ENCODE peak calls at places on chromosomes 4 and X, in nine cellular contexts. P is upper lobe of left lung, E is stomach, K is endothelial cell of umbilical vein, U is breast epithelium, X is suprapubic skin, V is sigmoid colon, M is HCT116, R is GM12878. B is an unnamed sample.

GRCh38 chrX:9642270-9642995 is 123.2 kb downstream of the GPR143 start:
- DNase-seq in X (no peak), M (no peak), P (no peak), K (no peak), U (no peak), V (no peak), R (no peak), E (no peak), B (no peak)

GRCh38 chrX:40095588-40096394 is 2.0 kb downstream of the BCOR start:
- DNase-seq in K (peak), P (no peak), U (no peak), X (no peak), E (no peak), M (no peak), V (no peak), R (no peak), B (no peak)

GRCh38 chrX:49761481-49761880 is 65.7 kb upstream of the PAGE1 start:
- DNase-seq in K (peak), M (no peak), V (no peak), R (no peak), P (no peak), U (no peak), E (no peak), X (no peak), B (no peak)

GRCh38 chr4:119244832-119245231 is 32.3 kb downstream of the USP53 start:
- DNase-seq in E (no peak), X (no peak), M (no peak), U (no peak), K (peak), V (no peak), P (no peak), R (no peak), B (no peak)

GRCh38 chr4:31272662-31273061 is 552.5 kb downstream of the PCDH7 start:
- DNase-seq in U (no peak), P (no peak), E (no peak), V (no peak), M (no peak), K (no peak), R (no peak), X (no peak), B (no peak)

GRCh38 chr4:175424111-175424510 is 388.0 kb downstream of the GPM6A start:
- DNase-seq in U (no peak), X (no peak), M (no peak), R (no peak), P (no peak), V (no peak), E (no peak), K (no peak), B (no peak)

GRCh38 chrX:3262906-3263305 is 83.5 kb downstream of the MXRA5 start:
- DNase-seq in E (no peak), U (no peak), M (peak), P (no peak), K (peak), V (no peak), X (no peak), R (no peak), B (no peak)

GRCh38 chrX:2662586-2662985 is 28.5 kb upstream of the CD99 start:
- DNase-seq in V (no peak), K (peak), E (no peak), M (no peak), P (no peak), U (no peak), X (no peak), R (no peak), B (no peak)

GRCh38 chr4:38150021-38150671 is 189.9 kb downstream of the PTTG2 start:
- DNase-seq in V (no peak), X (peak), R (no peak), P (no peak), M (no peak), K (no peak), E (no peak), U (no peak), B (no peak)

GRCh38 chrX:13868481-13869040 is 51.7 kb upstream of the GPM6B start:
- DNase-seq in V (no peak), K (no peak), P (no peak), X (no peak), U (no peak), M (no peak), R (no peak), E (no peak), B (no peak)

GRCh38 chr4:59002148-59002547 is 1892.0 kb upstream of the IGFBP7 start:
- DNase-seq in U (no peak), R (no peak), K (no peak), V (no peak), P (no peak), X (no peak), M (no peak), E (no peak), B (no peak)

GRCh38 chr4:70902577-70903281 is 560 bp downstream of the MOB1B start:
- DNase-seq in U (no peak), K (peak), M (no peak), V (no peak), R (no peak), E (no peak), X (no peak), P (peak), B (no peak)

GRCh38 chr4:70903282-70903603 is 1.1 kb downstream of the MOB1B start:
- DNase-seq in V (no peak), M (no peak), U (no peak), R (no peak), K (peak), E (no peak), X (no peak), P (no peak), B (no peak)

GRCh38 chr4:70901607-70901983 is 574 bp upstream of the MOB1B start:
- DNase-seq in K (no peak), M (no peak), P (no peak), V (no peak), E (no peak), U (no peak), X (no peak), R (no peak), B (no peak)

GRCh38 chr4:70901984-70902576 is at the start of gene MOB1B:
- DNase-seq in V (peak), U (peak), K (peak), M (peak), P (peak), X (peak), E (peak), R (peak), B (peak)
- TF ChIP-seq POLR2A in V (no peak), U (no peak), K (peak), M (peak), P (no peak), X (no peak), E (no peak), R (peak), B (peak)

GRCh38 chrX:149541521-149542047 is 772 bp downstream of the EOLA1 start:
- DNase-seq in X (no peak), V (no peak), P (no peak), M (no peak), R (no peak), E (no peak), U (no peak), K (no peak), B (no peak)
- H3K27ac ChIP-seq in X (peak), V (peak), P (peak), M (peak), R (peak), E (peak), U (peak), K (no peak), B (peak)

GRCh38 chr4:129322947-129323346 is 227.0 kb downstream of the C4orf33 start:
- DNase-seq in K (no peak), V (no peak), E (no peak), X (no peak), P (no peak), M (no peak), U (no peak), R (no peak), B (no peak)
- TF ChIP-seq POLR2AphosphoS5 in K (no peak), V (no peak), E (no peak), X (no peak), P (no peak), M (no peak), U (no peak), R (no peak), B (no peak)

GRCh38 chrX:155027509-155028066 is 944 bp downstream of the FUNDC2 start:
- DNase-seq in E (no peak), R (no peak), M (peak), U (no peak), P (peak), X (no peak), K (peak), V (peak), B (no peak)
- TF ChIP-seq POLR2A in E (no peak), R (no peak), M (no peak), U (peak), P (no peak), X (no peak), K (no peak), V (no peak), B (peak)

GRCh38 chr4:161883157-161883556 is 280.6 kb downstream of the FSTL5 start:
- DNase-seq in P (no peak), R (no peak), K (no peak), V (no peak), U (no peak), M (no peak), X (no peak), E (no peak), B (no peak)

GRCh38 chr4:161881370-161881769 is 282.4 kb downstream of the FSTL5 start:
- DNase-seq in M (no peak), E (no peak), V (no peak), K (no peak), R (no peak), X (no peak), U (no peak), P (no peak), B (no peak)
- H3K27ac ChIP-seq in M (no peak), E (no peak), V (no peak), K (no peak), R (no peak), X (no peak), U (no peak), P (no peak), B (no peak)

DNA sequence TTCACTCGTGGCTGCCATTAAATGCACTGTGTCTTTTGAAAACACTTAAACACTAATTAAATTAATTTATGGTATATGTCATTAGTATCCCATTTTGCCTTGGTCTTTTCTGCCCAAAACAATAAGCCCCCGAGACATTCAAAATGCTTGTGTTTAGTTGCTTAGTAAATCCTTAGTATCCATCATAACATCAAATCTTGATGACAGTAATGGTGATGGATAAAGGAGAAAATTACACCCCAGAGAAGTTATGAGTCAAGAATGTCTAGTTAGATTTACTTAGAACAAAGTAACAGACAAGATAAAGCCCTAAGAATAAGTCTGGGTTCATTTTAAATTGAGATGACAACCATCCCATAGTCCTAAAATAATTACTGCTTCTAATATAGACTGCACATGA is 21.3 kb downstream of the ANK2 start:
- DNase-seq in P (no peak), E (no peak), K (no peak), R (no peak), V (no peak), X (no peak), M (no peak), U (no peak), B (no peak)
- TF ChIP-seq POLR2AphosphoS5 in P (no peak), E (no peak), K (no peak), R (no peak), V (no peak), X (no peak), M (no peak), U (no peak), B (no peak)

GRCh38 chr4:10117424-10118354 is 1.1 kb upstream of the WDR1 start:
- DNase-seq in X (no peak), P (peak), V (peak), M (no peak), E (no peak), R (peak), K (peak), U (no peak), B (peak)
- TF ChIP-seq POLR2A in X (no peak), P (no peak), V (no peak), M (no peak), E (no peak), R (no peak), K (no peak), U (no peak), B (no peak)

GRCh38 chr4:2793578-2793919 is 664 bp downstream of the SH3BP2 start:
- DNase-seq in M (peak), K (peak), V (peak), E (peak), R (no peak), X (peak), P (peak), U (peak), B (peak)
- H3K27ac ChIP-seq in M (peak), K (peak), V (peak), E (peak), R (no peak), X (peak), P (peak), U (peak), B (peak)